ENCODE peak calls at places on chromosome 14, in eight cellular contexts. C, I, A, R, W, Y, U and S are unnamed samples. For H3K36me3, the result is how much of the 10 kb centered on the place peaks cover.

GRCh38 chr14:104897286-104898194 is 27.1 kb upstream of the PLD4 start:
- DNase-seq in U (no peak), I (peak), Y (no peak), W (no peak), R (no peak), A (no peak), C (no peak), S (no peak)

GRCh38 chr14:24952851-24953666 is 96.9 kb downstream of the STXBP6 start:
- DNase-seq in W (no peak), C (peak), I (peak), U (no peak), Y (peak), A (no peak), R (no peak), S (no peak)

GRCh38 chr14:43898709-43899108 is 608.4 kb downstream of the FSCB start:
- DNase-seq in W (no peak), I (no peak), R (no peak), U (no peak), A (no peak), C (no peak), Y (peak), S (no peak)

GRCh38 chr14:95498622-95499353 is 17.7 kb downstream of the SYNE3 start:
- DNase-seq in W (no peak), A (no peak), U (no peak), Y (no peak), C (no peak), R (no peak), I (peak), S (peak)

GRCh38 chr14:103536693-103537092 is 7.7 kb downstream of the TRMT61A start:
- DNase-seq in R (no peak), C (no peak), I (no peak), Y (no peak), U (no peak), W (no peak), A (no peak), S (no peak)

GRCh38 chr14:77275041-77275854 is 4.2 kb upstream of the NGB start:
- DNase-seq in R (no peak), W (no peak), C (no peak), U (no peak), Y (peak), I (peak), A (no peak), S (peak)

GRCh38 chr14:103910262-103910935 is 17.9 kb upstream of the TDRD9 start:
- DNase-seq in Y (peak), I (peak), R (peak), U (peak), A (peak), C (peak), W (peak), S (peak)

GRCh38 chr14:61438497-61438859 is 117.1 kb downstream of the PRKCH start:
- DNase-seq in A (no peak), C (no peak), Y (no peak), R (no peak), W (no peak), U (no peak), I (no peak), S (no peak)

GRCh38 chr14:23307687-23308644 is 1.3 kb downstream of the BCL2L2 start:
- DNase-seq in I (no peak), W (no peak), Y (no peak), R (no peak), A (no peak), C (no peak), U (no peak), S (no peak)

GRCh38 chr14:72646861-72647528 is 246.9 kb downstream of the DPF3 start:
- DNase-seq in A (no peak), R (no peak), I (no peak), Y (no peak), C (no peak), U (no peak), W (no peak), S (no peak)

GRCh38 chr14:89254201-89254919 is 162.7 kb downstream of the FOXN3 start:
- DNase-seq in Y (no peak), C (no peak), R (no peak), U (no peak), A (no peak), I (no peak), W (no peak), S (no peak)

GRCh38 chr14:61839452-61839851 is 77.2 kb downstream of the SNAPC1 start:
- DNase-seq in W (no peak), I (no peak), A (no peak), C (no peak), U (no peak), Y (no peak), R (no peak), S (no peak)

GRCh38 chr14:54922598-54922997 is 20.0 kb upstream of the GCH1 start:
- DNase-seq in W (no peak), R (no peak), A (no peak), Y (no peak), U (no peak), I (peak), C (no peak), S (no peak)

GRCh38 chr14:22887260-22887989 is 4.4 kb downstream of the REM2 start:
- DNase-seq in Y (peak), A (peak), W (peak), C (peak), U (peak), R (no peak), I (peak), S (no peak)

GRCh38 chr14:102768223-102769048 is 8.8 kb upstream of the TRAF3 start:
- DNase-seq in Y (no peak), W (no peak), I (no peak), U (no peak), R (no peak), C (no peak), A (no peak), S (peak)

GRCh38 chr14:103544627-103545218 is 15.7 kb downstream of the TRMT61A start:
- DNase-seq in Y (no peak), W (no peak), R (no peak), I (no peak), U (no peak), A (no peak), C (no peak), S (peak)

GRCh38 chr14:91412939-91413338 is 4.7 kb downstream of the CCDC88C start:
- DNase-seq in C (no peak), U (no peak), A (no peak), R (no peak), W (no peak), Y (no peak), I (no peak), S (no peak)

GRCh38 chr14:100445436-100446088 is 122.4 kb downstream of the SLC25A47 start:
- DNase-seq in A (no peak), Y (no peak), C (no peak), I (no peak), W (no peak), R (no peak), U (no peak), S (no peak)

GRCh38 chr14:85546390-85546789 is 16.4 kb downstream of the FLRT2 start:
- DNase-seq in I (no peak), R (no peak), C (no peak), A (no peak), W (no peak), Y (peak), U (no peak), S (no peak)

GRCh38 chr14:74501135-74501614 is 7.6 kb downstream of the ISCA2 start:
- DNase-seq in Y (peak), C (peak), W (peak), R (peak), A (peak), I (peak), U (no peak), S (no peak)

GRCh38 chr14:103070971-103071542 is 13.0 kb upstream of the LBHD2 start:
- DNase-seq in C (no peak), A (no peak), R (no peak), I (no peak), W (peak), U (no peak), Y (no peak), S (peak)

GRCh38 chr14:97920201-97920600 is 1123.0 kb downstream of the VRK1 start:
- DNase-seq in U (no peak), C (no peak), Y (no peak), I (no peak), A (no peak), W (no peak), R (no peak), S (no peak)

GRCh38 chr14:71720978-71721624 is 211.1 kb upstream of the RGS6 start:
- DNase-seq in A (no peak), I (peak), Y (peak), U (peak), R (peak), W (peak), C (peak), S (no peak)

GRCh38 chr14:33979613-33980276 is 28.9 kb upstream of the EGLN3 start:
- DNase-seq in R (no peak), C (no peak), U (no peak), Y (no peak), I (no peak), W (no peak), A (no peak), S (no peak)

GRCh38 chr14:103260629-103261124 is 73.4 kb upstream of the EIF5 start:
- DNase-seq in U (no peak), W (peak), C (peak), I (peak), Y (no peak), R (peak), A (peak), S (no peak)

GRCh38 chr14:70257526-70257925 is 68.8 kb upstream of the SLC8A3 start:
- DNase-seq in Y (peak), U (peak), R (peak), W (peak), A (no peak), I (no peak), C (peak), S (no peak)

GRCh38 chr14:28765169-28765906 is 1.2 kb upstream of the FOXG1 start:
- DNase-seq in Y (no peak), C (no peak), I (no peak), A (no peak), W (no peak), U (no peak), R (no peak), S (no peak)

GRCh38 chr14:33525626-33526025 is 425.2 kb downstream of the EGLN3 start:
- DNase-seq in R (no peak), U (no peak), I (no peak), W (no peak), Y (no peak), A (no peak), C (no peak), S (no peak)

GRCh38 chr14:93906341-93907329 is 20.5 kb upstream of the FAM181A start:
- DNase-seq in I (peak), U (peak), W (peak), Y (peak), A (peak), C (peak), R (peak), S (peak)

GRCh38 chr14:25049559-25050493 is at the start of gene STXBP6:
- DNase-seq in I (peak), R (peak), C (peak), W (peak), A (peak), Y (peak), U (no peak), S (no peak)

GRCh38 chr14:22588419-22589095 is 467 bp downstream of the DAD1 start:
- DNase-seq in A (no peak), R (no peak), I (no peak), W (no peak), Y (no peak), U (no peak), C (no peak), S (no peak)

GRCh38 chr14:99726538-99727095 is 42.5 kb downstream of the CYP46A1 start:
- DNase-seq in W (no peak), C (no peak), I (no peak), U (no peak), A (peak), R (peak), Y (no peak), S (no peak)

GRCh38 chr14:104536942-104537612 is 42.5 kb upstream of the C14orf180 start:
- DNase-seq in C (no peak), A (no peak), U (peak), R (no peak), Y (no peak), I (no peak), W (no peak), S (peak)

GRCh38 chr14:36773136-36773540 is 111.5 kb downstream of the PAX9 start:
- DNase-seq in U (peak), I (no peak), A (no peak), R (no peak), C (peak), W (no peak), Y (peak), S (no peak)
- TF ChIP-seq CTCF in U (peak), I (no peak), A (no peak), R (no peak), C (peak), W (no peak), Y (peak), S (no peak)

GRCh38 chr14:67576216-67576615 is 23.9 kb downstream of the PIGH start:
- DNase-seq in C (no peak), A (no peak), U (no peak), W (no peak), Y (no peak), R (no peak), I (no peak), S (peak)
- H3K36me3 ChIP-seq in C (under half), A (under half), U (under half), W (under half), Y (under half), R (under half), I (under half), S (under half)

DNA sequence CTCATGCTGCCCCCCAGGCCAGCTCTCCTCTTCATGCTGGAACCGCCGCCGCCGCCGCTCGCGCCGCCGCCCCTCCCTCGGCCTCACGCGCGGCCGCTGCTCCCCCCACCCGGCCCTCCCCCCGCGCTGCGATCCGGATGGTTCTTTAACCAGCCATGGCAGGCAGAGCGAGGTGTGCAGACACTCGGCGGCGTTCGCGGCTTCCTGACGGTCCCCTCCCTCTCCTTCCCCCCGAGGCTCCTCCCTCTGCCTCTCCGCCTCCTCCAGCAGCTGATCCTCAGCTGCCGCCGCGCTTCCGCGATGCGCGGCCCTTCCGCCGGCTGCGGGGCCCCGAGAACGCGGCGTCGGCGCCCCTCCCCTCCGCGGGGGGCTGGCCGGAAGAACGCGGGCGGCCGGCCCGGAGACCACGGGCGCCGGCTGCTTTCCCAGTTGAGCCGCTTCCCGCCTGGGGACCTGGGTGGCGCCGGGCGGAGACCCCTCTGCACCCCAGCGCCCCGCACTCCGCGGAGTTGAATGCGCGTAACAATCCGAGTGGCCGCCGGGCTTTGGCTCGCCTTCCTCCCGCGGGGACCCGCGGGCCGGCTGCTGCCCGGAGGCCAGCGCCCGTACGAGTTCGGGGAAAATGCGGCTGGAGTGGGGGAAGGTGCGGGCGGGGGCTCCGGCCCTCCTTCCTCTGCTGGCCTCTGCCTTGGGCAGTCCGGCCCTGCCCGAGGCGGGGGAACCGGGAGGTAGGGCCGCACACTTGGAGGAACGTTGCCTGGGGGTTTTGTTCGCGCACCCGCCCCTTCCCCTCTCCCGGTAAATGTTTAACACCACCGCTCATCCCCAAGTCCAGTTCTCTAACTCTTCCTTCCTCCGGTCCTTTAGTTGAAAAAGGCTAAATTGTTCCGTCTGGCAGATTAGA is at the start of gene DCAF5:
- DNase-seq in R (peak), A (peak), W (peak), U (peak), I (peak), C (peak), Y (peak), S (peak)
- TF ChIP-seq POLR2AphosphoS5 in R (peak), A (peak), W (peak), U (peak), I (peak), C (no peak), Y (peak), S (peak)

GRCh38 chr14:68219407-68219806 is 399.8 kb downstream of the RAD51B start:
- DNase-seq in A (no peak), R (no peak), W (no peak), Y (peak), C (no peak), U (no peak), I (no peak), S (no peak)
- TF ChIP-seq CTCF in A (no peak), R (no peak), W (no peak), Y (peak), C (no peak), U (peak), I (no peak), S (no peak)

GRCh38 chr14:63535918-63536317 is 7.3 kb downstream of the PPP2R5E start:
- DNase-seq in Y (no peak), R (no peak), W (no peak), C (no peak), I (no peak), U (no peak), A (no peak), S (no peak)

DNA sequence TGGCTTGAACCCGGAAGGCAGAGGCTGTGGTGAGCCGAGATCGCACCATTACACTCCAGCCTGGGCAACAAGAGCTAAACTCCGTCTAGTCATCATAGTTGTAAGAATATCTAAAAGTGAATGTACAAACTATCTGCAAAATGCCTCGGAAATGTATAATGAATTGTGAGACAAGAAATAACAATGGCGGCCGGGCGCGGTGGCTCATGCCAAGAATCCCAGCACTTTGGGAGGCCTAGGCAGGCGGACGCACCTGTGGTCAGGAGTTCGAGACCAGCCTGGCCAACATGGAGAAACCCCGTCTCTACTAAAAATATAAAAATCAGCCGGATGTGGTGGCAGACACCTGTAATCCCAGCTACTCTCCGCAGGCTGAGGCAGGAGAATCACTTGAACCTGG is 9.7 kb downstream of the PPP2R5E start:
- DNase-seq in A (no peak), I (no peak), Y (no peak), C (no peak), U (no peak), R (no peak), W (no peak), S (no peak)
- H3K36me3 ChIP-seq in A (under half), I (under half), Y (under half), C (under half), U (under half), R (under half), W (under half), S (under half)

GRCh38 chr14:57833304-57833703 is 32.6 kb downstream of the SLC35F4 start:
- DNase-seq in I (no peak), R (no peak), C (no peak), W (no peak), A (no peak), U (peak), Y (no peak), S (no peak)
- TF ChIP-seq POLR2AphosphoS5 in I (peak), R (no peak), C (no peak), W (no peak), A (no peak), U (peak), Y (no peak), S (no peak)